ENCODE peak calls at places on chromosomes 12 and 14, in seven cellular contexts. One of them, this sample, is unnamed.

GRCh38 chr12:49832836-49833421 is 4.7 kb upstream of the NCKAP5L start:
- DNase-seq in upper lobe of left lung: no peak
- DNase-seq in T follicular helper cell: no peak
- DNase-seq in NCI-H2081: no peak
- DNase-seq in ovary: no peak
- DNase-seq in heart right ventricle: no peak
- DNase-seq in GM23248: peak
- DNase-seq in this sample: no peak

GRCh38 chr14:58479975-58480374 is 52.5 kb downstream of the KIAA0586 start:
- DNase-seq in heart right ventricle: no peak
- DNase-seq in ovary: no peak
- DNase-seq in NCI-H2081: no peak
- DNase-seq in T follicular helper cell: no peak
- DNase-seq in GM23248: no peak
- DNase-seq in upper lobe of left lung: no peak
- DNase-seq in this sample: no peak

GRCh38 chr12:121678721-121679300 is 9.4 kb upstream of the MORN3 start:
- DNase-seq in ovary: no peak
- DNase-seq in NCI-H2081: no peak
- DNase-seq in GM23248: no peak
- DNase-seq in upper lobe of left lung: no peak
- DNase-seq in heart right ventricle: no peak
- DNase-seq in T follicular helper cell: no peak
- DNase-seq in this sample: no peak

GRCh38 chr12:42084522-42084921 is 60.2 kb downstream of the GXYLT1 start:
- DNase-seq in T follicular helper cell: no peak
- DNase-seq in heart right ventricle: no peak
- DNase-seq in ovary: no peak
- DNase-seq in NCI-H2081: no peak
- DNase-seq in upper lobe of left lung: no peak
- DNase-seq in GM23248: peak
- DNase-seq in this sample: no peak

GRCh38 chr14:65922166-65922565 is 509.6 kb downstream of the FUT8 start:
- DNase-seq in T follicular helper cell: no peak
- DNase-seq in upper lobe of left lung: no peak
- DNase-seq in heart right ventricle: no peak
- DNase-seq in NCI-H2081: no peak
- DNase-seq in ovary: no peak
- DNase-seq in GM23248: no peak
- DNase-seq in this sample: no peak

GRCh38 chr12:71371132-71371531 is 68.5 kb upstream of the LGR5 start:
- DNase-seq in NCI-H2081: no peak
- DNase-seq in ovary: no peak
- DNase-seq in upper lobe of left lung: no peak
- DNase-seq in GM23248: no peak
- DNase-seq in T follicular helper cell: no peak
- DNase-seq in heart right ventricle: no peak
- DNase-seq in this sample: no peak

GRCh38 chr12:76740501-76740900 is 23.4 kb upstream of the ZDHHC17 start:
- DNase-seq in upper lobe of left lung: no peak
- DNase-seq in ovary: no peak
- DNase-seq in T follicular helper cell: no peak
- DNase-seq in GM23248: no peak
- DNase-seq in NCI-H2081: no peak
- DNase-seq in heart right ventricle: no peak
- DNase-seq in this sample: no peak

GRCh38 chr12:27914956-27915355 is 57.6 kb downstream of the PTHLH start:
- DNase-seq in T follicular helper cell: no peak
- DNase-seq in GM23248: no peak
- DNase-seq in ovary: no peak
- DNase-seq in upper lobe of left lung: no peak
- DNase-seq in NCI-H2081: peak
- DNase-seq in heart right ventricle: no peak
- DNase-seq in this sample: no peak

GRCh38 chr12:111448266-111448830 is 42.6 kb downstream of the SH2B3 start:
- DNase-seq in NCI-H2081: no peak
- DNase-seq in T follicular helper cell: no peak
- DNase-seq in ovary: no peak
- DNase-seq in upper lobe of left lung: no peak
- DNase-seq in heart right ventricle: no peak
- DNase-seq in GM23248: no peak
- DNase-seq in this sample: no peak

GRCh38 chr12:112347521-112347920 is 34.7 kb downstream of the HECTD4 start:
- DNase-seq in T follicular helper cell: no peak
- DNase-seq in upper lobe of left lung: no peak
- DNase-seq in ovary: no peak
- DNase-seq in GM23248: peak
- DNase-seq in heart right ventricle: no peak
- DNase-seq in NCI-H2081: no peak
- DNase-seq in this sample: no peak